ENCODE peak calls at places on chromosomes 16 and 17, in eight cellular contexts. One of them, this sample, is unnamed. For H3K4me1, the result is how much of the 10 kb centered on the place peaks cover.

GRCh38 chr16:67641779-67642708 is 2.9 kb upstream of the CARMIL2 start:
- DNase-seq in psoas muscle: peak
- DNase-seq in heart left ventricle: peak
- DNase-seq in lower lobe of right lung: peak
- DNase-seq in heart right ventricle: peak
- DNase-seq in PC-3: peak
- DNase-seq in body of pancreas: peak
- DNase-seq in A549: no peak
- DNase-seq in this sample: peak

GRCh38 chr16:49398761-49399160 is 25.2 kb downstream of the C16orf78 start:
- DNase-seq in heart right ventricle: no peak
- DNase-seq in A549: no peak
- DNase-seq in lower lobe of right lung: no peak
- DNase-seq in PC-3: no peak
- DNase-seq in psoas muscle: no peak
- DNase-seq in heart left ventricle: no peak
- DNase-seq in body of pancreas: no peak
- DNase-seq in this sample: no peak

GRCh38 chr17:8611135-8611534 is 19.4 kb downstream of the MYH10 start:
- DNase-seq in A549: no peak
- DNase-seq in lower lobe of right lung: no peak
- DNase-seq in heart right ventricle: no peak
- DNase-seq in PC-3: no peak
- DNase-seq in heart left ventricle: no peak
- DNase-seq in psoas muscle: no peak
- DNase-seq in body of pancreas: no peak
- DNase-seq in this sample: no peak

GRCh38 chr17:37744961-37745800 is at the start of gene HNF1B:
- DNase-seq in psoas muscle: no peak
- DNase-seq in lower lobe of right lung: peak
- DNase-seq in heart right ventricle: no peak
- DNase-seq in body of pancreas: peak
- DNase-seq in heart left ventricle: no peak
- DNase-seq in A549: peak
- DNase-seq in PC-3: peak
- DNase-seq in this sample: no peak

GRCh38 chr17:30519707-30520106 is 42.5 kb downstream of the GOSR1 start:
- DNase-seq in heart left ventricle: no peak
- DNase-seq in heart right ventricle: no peak
- DNase-seq in PC-3: peak
- DNase-seq in lower lobe of right lung: no peak
- DNase-seq in psoas muscle: no peak
- DNase-seq in A549: no peak
- DNase-seq in body of pancreas: no peak
- DNase-seq in this sample: no peak

GRCh38 chr17:14061666-14062560 is 7.4 kb upstream of the COX10 start:
- DNase-seq in psoas muscle: peak
- DNase-seq in lower lobe of right lung: no peak
- DNase-seq in A549: no peak
- DNase-seq in body of pancreas: no peak
- DNase-seq in heart right ventricle: no peak
- DNase-seq in PC-3: peak
- DNase-seq in heart left ventricle: peak
- DNase-seq in this sample: no peak

GRCh38 chr17:80254396-80255241 is 6.0 kb upstream of the RNF213 start:
- DNase-seq in heart left ventricle: no peak
- DNase-seq in PC-3: peak
- DNase-seq in body of pancreas: peak
- DNase-seq in heart right ventricle: no peak
- DNase-seq in A549: peak
- DNase-seq in psoas muscle: no peak
- DNase-seq in lower lobe of right lung: no peak
- DNase-seq in this sample: no peak

GRCh38 chr16:61014869-61015268 is 1021.4 kb downstream of the CDH8 start:
- DNase-seq in heart left ventricle: no peak
- DNase-seq in PC-3: no peak
- DNase-seq in psoas muscle: no peak
- DNase-seq in body of pancreas: no peak
- DNase-seq in A549: no peak
- DNase-seq in heart right ventricle: no peak
- DNase-seq in lower lobe of right lung: no peak
- DNase-seq in this sample: no peak

DNA sequence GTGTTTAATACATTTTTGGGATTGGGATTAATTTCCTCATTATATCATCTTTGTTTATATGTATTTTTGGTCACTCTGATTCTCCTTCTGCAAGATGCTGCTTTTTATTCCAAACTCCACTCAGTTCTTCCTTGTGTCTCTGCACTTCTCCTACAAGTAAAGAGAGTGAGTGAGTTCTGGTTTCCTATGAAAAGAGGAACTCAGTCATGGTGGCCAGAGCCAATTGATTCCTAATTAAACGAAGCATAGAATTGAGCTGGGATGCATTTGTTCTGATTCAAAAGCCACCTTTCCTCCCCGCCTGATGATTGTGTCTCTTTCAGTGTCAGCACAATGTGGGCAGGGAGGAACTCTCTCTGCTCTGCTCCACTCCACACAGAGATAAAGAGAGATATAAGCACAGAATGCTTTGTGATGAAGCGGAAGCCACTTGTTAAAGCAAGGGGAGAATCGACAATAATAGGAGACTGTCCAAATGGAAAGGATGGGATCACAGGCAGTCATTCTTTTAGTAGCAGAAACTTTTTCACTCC is 121.2 kb upstream of the GOT2 start:
- DNase-seq in body of pancreas: no peak
- DNase-seq in PC-3: no peak
- DNase-seq in psoas muscle: no peak
- DNase-seq in heart left ventricle: no peak
- DNase-seq in lower lobe of right lung: no peak
- DNase-seq in heart right ventricle: no peak
- DNase-seq in A549: no peak
- DNase-seq in this sample: no peak
- H3K4me3 ChIP-seq in body of pancreas: no peak
- H3K4me3 ChIP-seq in PC-3: no peak
- H3K4me3 ChIP-seq in psoas muscle: no peak
- H3K4me3 ChIP-seq in heart left ventricle: no peak
- H3K4me3 ChIP-seq in lower lobe of right lung: no peak
- H3K4me3 ChIP-seq in heart right ventricle: no peak
- H3K4me3 ChIP-seq in A549: no peak
- H3K4me3 ChIP-seq in this sample: no peak

GRCh38 chr17:47311420-47311819 is 12.3 kb upstream of the EFCAB13 start:
- DNase-seq in PC-3: no peak
- DNase-seq in heart right ventricle: no peak
- DNase-seq in psoas muscle: no peak
- DNase-seq in body of pancreas: no peak
- DNase-seq in heart left ventricle: no peak
- DNase-seq in A549: no peak
- DNase-seq in lower lobe of right lung: no peak
- DNase-seq in this sample: no peak

GRCh38 chr17:47318197-47318918 is 5.4 kb upstream of the EFCAB13 start:
- DNase-seq in psoas muscle: no peak
- DNase-seq in A549: no peak
- DNase-seq in lower lobe of right lung: no peak
- DNase-seq in body of pancreas: no peak
- DNase-seq in PC-3: no peak
- DNase-seq in heart left ventricle: no peak
- DNase-seq in heart right ventricle: no peak
- DNase-seq in this sample: no peak

GRCh38 chr17:47316316-47316715 is 7.4 kb upstream of the EFCAB13 start:
- DNase-seq in A549: no peak
- DNase-seq in heart right ventricle: no peak
- DNase-seq in PC-3: peak
- DNase-seq in body of pancreas: no peak
- DNase-seq in lower lobe of right lung: no peak
- DNase-seq in psoas muscle: no peak
- DNase-seq in heart left ventricle: no peak
- DNase-seq in this sample: no peak

GRCh38 chr17:47317119-47317518 is 6.6 kb upstream of the EFCAB13 start:
- DNase-seq in body of pancreas: no peak
- DNase-seq in psoas muscle: peak
- DNase-seq in lower lobe of right lung: no peak
- DNase-seq in heart left ventricle: no peak
- DNase-seq in PC-3: no peak
- DNase-seq in heart right ventricle: no peak
- DNase-seq in A549: no peak
- DNase-seq in this sample: no peak

DNA sequence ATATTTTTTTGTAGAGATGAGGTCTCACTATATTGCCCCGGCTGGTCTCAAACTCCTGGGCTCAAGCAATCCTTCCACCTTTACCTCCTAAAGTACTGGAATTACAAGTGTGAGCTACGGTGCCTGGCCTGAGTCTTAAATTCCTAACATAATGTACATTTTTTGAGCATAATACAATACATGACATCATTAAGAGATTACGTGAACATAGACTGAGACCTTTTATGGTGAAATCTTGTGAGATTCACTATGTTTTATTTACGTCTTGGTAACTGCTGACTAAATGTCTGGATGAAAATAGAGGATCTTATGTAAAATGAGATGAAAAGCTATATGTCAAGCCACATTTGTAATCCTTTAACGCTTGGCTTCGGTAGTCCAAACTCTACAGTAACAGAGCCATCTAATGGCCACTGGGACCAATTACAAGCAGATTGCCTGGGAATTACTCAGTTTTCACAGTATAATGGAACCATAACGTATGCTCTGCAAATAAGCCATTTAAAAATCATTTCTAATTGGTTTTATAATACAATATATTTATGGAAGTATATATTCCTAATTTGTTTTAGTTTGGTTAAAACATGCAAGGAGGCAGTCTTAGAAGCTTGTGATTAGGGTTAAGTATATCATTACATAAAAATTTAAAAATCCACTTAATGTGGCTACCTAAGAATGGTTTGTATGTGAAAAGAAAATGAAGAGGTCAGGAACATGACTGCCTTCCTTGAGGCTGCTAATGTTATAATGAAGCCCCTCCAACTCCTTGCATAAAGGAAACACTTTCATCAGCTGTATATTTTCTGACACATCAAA is 8.1 kb upstream of the EFCAB13 start:
- DNase-seq in lower lobe of right lung: no peak
- DNase-seq in A549: peak
- DNase-seq in body of pancreas: no peak
- DNase-seq in PC-3: peak
- DNase-seq in heart right ventricle: no peak
- DNase-seq in psoas muscle: no peak
- DNase-seq in heart left ventricle: peak
- DNase-seq in this sample: no peak
- TF ChIP-seq CTCF in lower lobe of right lung: peak
- TF ChIP-seq CTCF in A549: peak
- TF ChIP-seq CTCF in body of pancreas: peak
- TF ChIP-seq CTCF in PC-3: peak
- TF ChIP-seq CTCF in heart right ventricle: peak
- TF ChIP-seq CTCF in psoas muscle: peak
- TF ChIP-seq CTCF in heart left ventricle: peak
- TF ChIP-seq CTCF in this sample: peak

GRCh38 chr17:78124836-78125137 is 3.8 kb downstream of the TMC6 start:
- DNase-seq in A549: no peak
- DNase-seq in psoas muscle: no peak
- DNase-seq in heart left ventricle: no peak
- DNase-seq in heart right ventricle: no peak
- DNase-seq in PC-3: no peak
- DNase-seq in body of pancreas: no peak
- DNase-seq in lower lobe of right lung: no peak
- DNase-seq in this sample: no peak

GRCh38 chr17:78122221-78122990 is 6.1 kb downstream of the TMC6 start:
- DNase-seq in A549: no peak
- DNase-seq in lower lobe of right lung: no peak
- DNase-seq in psoas muscle: no peak
- DNase-seq in heart right ventricle: peak
- DNase-seq in PC-3: no peak
- DNase-seq in body of pancreas: no peak
- DNase-seq in heart left ventricle: peak
- DNase-seq in this sample: no peak

GRCh38 chr17:78122991-78123249 is 5.6 kb downstream of the TMC6 start:
- DNase-seq in psoas muscle: no peak
- DNase-seq in lower lobe of right lung: no peak
- DNase-seq in body of pancreas: no peak
- DNase-seq in heart right ventricle: no peak
- DNase-seq in PC-3: no peak
- DNase-seq in A549: no peak
- DNase-seq in heart left ventricle: peak
- DNase-seq in this sample: no peak

GRCh38 chr17:78124081-78124835 is 4.3 kb downstream of the TMC6 start:
- DNase-seq in PC-3: no peak
- DNase-seq in heart left ventricle: no peak
- DNase-seq in psoas muscle: no peak
- DNase-seq in A549: no peak
- DNase-seq in heart right ventricle: peak
- DNase-seq in body of pancreas: no peak
- DNase-seq in lower lobe of right lung: no peak
- DNase-seq in this sample: no peak

DNA sequence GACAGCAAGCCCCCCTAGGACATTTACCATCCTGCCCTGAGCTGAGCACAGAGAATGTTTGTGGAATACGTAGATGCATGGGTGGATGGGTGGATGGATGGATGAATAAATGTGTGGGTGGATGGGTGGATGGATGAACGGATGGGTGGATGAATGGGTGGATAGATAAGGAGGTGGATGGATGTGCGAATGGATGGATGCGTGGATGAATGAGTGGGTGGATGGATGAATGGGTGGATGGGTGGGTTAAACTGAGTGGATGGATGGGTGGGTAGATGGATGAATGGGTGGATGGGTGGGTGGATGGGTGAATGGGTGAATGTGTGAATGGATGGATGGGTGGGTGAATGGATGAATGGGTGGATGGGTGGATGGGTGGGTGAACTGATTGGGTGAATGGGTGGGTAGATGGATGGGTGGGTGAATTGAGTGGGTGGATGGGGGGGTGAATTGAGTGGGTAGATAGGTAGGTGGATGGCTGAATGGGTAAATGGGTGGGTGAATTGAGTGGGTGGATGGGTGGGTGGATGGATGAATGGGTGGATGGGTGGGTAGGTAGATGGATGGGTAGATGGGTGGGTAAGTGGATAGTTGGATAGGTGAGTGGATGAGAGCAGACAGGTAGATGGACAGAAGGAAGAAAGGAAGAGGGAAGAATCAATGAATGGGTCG is 5.2 kb downstream of the TMC6 start:
- DNase-seq in heart right ventricle: no peak
- DNase-seq in A549: no peak
- DNase-seq in body of pancreas: no peak
- DNase-seq in PC-3: no peak
- DNase-seq in psoas muscle: no peak
- DNase-seq in heart left ventricle: no peak
- DNase-seq in lower lobe of right lung: no peak
- DNase-seq in this sample: no peak
- H3K4me1 ChIP-seq in heart right ventricle: under half
- H3K4me1 ChIP-seq in A549: under half
- H3K4me1 ChIP-seq in body of pancreas: under half
- H3K4me1 ChIP-seq in PC-3: under half
- H3K4me1 ChIP-seq in psoas muscle: under half
- H3K4me1 ChIP-seq in heart left ventricle: under half
- H3K4me1 ChIP-seq in lower lobe of right lung: under half
- H3K4me1 ChIP-seq in this sample: half or more

DNA sequence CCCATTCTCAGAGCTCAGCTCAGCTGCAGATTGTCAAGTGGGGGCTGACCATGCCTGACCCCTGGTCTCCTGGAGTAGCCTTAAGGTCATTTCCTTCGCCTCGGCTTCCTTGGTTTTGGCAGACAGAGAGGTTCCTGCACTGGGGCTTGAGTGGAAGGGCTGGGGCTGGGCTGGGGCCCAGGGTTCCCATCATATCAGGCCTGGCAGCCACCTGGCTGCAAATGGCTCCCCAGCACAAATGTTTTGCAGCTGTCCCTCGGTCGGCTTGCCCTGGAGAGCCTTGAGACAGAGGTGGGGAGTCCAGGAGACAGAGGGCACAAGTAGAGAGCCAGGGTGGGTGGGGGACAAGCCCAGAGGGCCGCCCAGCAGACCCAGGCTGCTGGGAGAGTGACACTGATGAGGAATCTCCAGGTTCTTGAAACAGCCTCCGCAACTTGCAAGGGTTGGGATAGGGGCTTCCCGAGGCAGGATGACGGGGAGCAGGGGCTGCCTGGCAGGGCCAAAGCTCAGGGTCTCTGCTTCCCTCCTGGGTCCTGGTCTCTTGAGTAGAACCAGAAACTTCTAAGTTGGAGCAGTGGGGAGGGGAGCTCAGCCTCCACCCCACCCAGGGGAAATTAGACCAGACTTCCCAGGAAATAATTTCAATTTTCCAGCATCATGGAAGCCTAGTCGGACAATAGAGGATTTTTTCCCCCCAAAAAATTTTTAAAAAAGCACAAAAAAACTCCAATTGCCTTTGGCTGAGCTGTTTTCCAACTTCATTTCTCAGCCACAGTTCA is 19.3 kb downstream of the IGFBP4 start:
- DNase-seq in A549: no peak
- DNase-seq in body of pancreas: no peak
- DNase-seq in PC-3: peak
- DNase-seq in heart left ventricle: no peak
- DNase-seq in heart right ventricle: no peak
- DNase-seq in psoas muscle: no peak
- DNase-seq in lower lobe of right lung: no peak
- DNase-seq in this sample: no peak
- H3K4me3 ChIP-seq in A549: no peak
- H3K4me3 ChIP-seq in body of pancreas: no peak
- H3K4me3 ChIP-seq in PC-3: no peak
- H3K4me3 ChIP-seq in heart left ventricle: no peak
- H3K4me3 ChIP-seq in heart right ventricle: no peak
- H3K4me3 ChIP-seq in psoas muscle: no peak
- H3K4me3 ChIP-seq in lower lobe of right lung: no peak
- H3K4me3 ChIP-seq in this sample: no peak

This sample was measured in left ventricle myocardium inferior.